ENCODE peak calls at places on chromosomes 5 and 9, in five cellular contexts. L is activated naive CD4-positive, alpha-beta T cell treated with Interleukin-2 at 50 U/mL for 16 hours; W is SK-N-DZ; F is iris pigment epithelial cell; Y is posterior vena cava. B is an unnamed sample.

GRCh38 chr9:31597977-31598376 is 786.5 kb upstream of the ACO1 start:
- DNase-seq in L (no peak), W (no peak), F (peak), Y (no peak), B (no peak)

GRCh38 chr5:53262348-53262970 is 152.9 kb upstream of the MOCS2 start:
- DNase-seq in L (no peak), W (no peak), F (peak), Y (no peak), B (no peak)

GRCh38 chr9:132744881-132745761 is 74.9 kb downstream of the GTF3C4 start:
- DNase-seq in L (no peak), W (no peak), F (no peak), Y (peak), B (no peak)

GRCh38 chr5:375336-375920 is 53.9 kb downstream of the AHRR start:
- DNase-seq in L (no peak), W (no peak), F (no peak), Y (peak), B (peak)

GRCh38 chr9:126705767-126706697 is 92.3 kb downstream of the LMX1B start:
- DNase-seq in L (peak), W (peak), F (peak), Y (peak), B (peak)

GRCh38 chr5:62308439-62308838 is 2.4 kb downstream of the KIF2A start:
- DNase-seq in L (no peak), W (no peak), F (peak), Y (no peak), B (no peak)

GRCh38 chr5:113043491-113043931 is 66.9 kb downstream of the DCP2 start:
- DNase-seq in L (no peak), W (peak), F (no peak), Y (no peak), B (no peak)

GRCh38 chr5:61019642-61020041 is 74.6 kb downstream of the NDUFAF2 start:
- DNase-seq in L (no peak), W (no peak), F (peak), Y (no peak), B (no peak)

GRCh38 chr5:173925449-173926071 is 37.4 kb downstream of the CPEB4 start:
- DNase-seq in L (peak), W (peak), F (peak), Y (no peak), B (peak)

GRCh38 chr5:81336528-81336927 is 35.1 kb downstream of the ZCCHC9 start:
- DNase-seq in L (no peak), W (no peak), F (no peak), Y (no peak), B (no peak)

GRCh38 chr5:113336975-113337374 is 97.8 kb downstream of the TSSK1B start:
- DNase-seq in L (no peak), W (peak), F (peak), Y (no peak), B (no peak)

GRCh38 chr9:122056484-122056883 is 36.6 kb downstream of the TTLL11 start:
- DNase-seq in L (no peak), W (no peak), F (peak), Y (no peak), B (no peak)

GRCh38 chr5:78771260-78772240 is 123.0 kb upstream of the LHFPL2 start:
- DNase-seq in L (no peak), W (no peak), F (no peak), Y (no peak), B (no peak)

GRCh38 chr5:39284552-39284951 is 65.2 kb upstream of the FYB1 start:
- DNase-seq in L (no peak), W (no peak), F (no peak), Y (no peak), B (no peak)

GRCh38 chr5:138635268-138635667 is 60.1 kb upstream of the HSPA9 start:
- DNase-seq in L (no peak), W (no peak), F (no peak), Y (no peak), B (no peak)

GRCh38 chr9:33708441-33708840 is 86.9 kb upstream of the PRSS3 start:
- DNase-seq in L (no peak), W (no peak), F (no peak), Y (no peak), B (no peak)

GRCh38 chr5:142749321-142749720 is 20.9 kb upstream of the ARHGAP26 start:
- DNase-seq in L (no peak), W (no peak), F (peak), Y (no peak), B (no peak)

GRCh38 chr5:157828949-157829639 is 29.9 kb downstream of the CLINT1 start:
- DNase-seq in L (no peak), W (no peak), F (peak), Y (no peak), B (no peak)

GRCh38 chr9:113577525-113578261 is 114.2 kb downstream of the RGS3 start:
- DNase-seq in L (no peak), W (no peak), F (peak), Y (peak), B (no peak)

GRCh38 chr5:643811-644271 is 31.7 kb downstream of the CEP72 start:
- DNase-seq in L (no peak), W (no peak), F (no peak), Y (peak), B (no peak)

GRCh38 chr9:116800885-116801284 is 113.8 kb downstream of the TRIM32 start:
- DNase-seq in L (no peak), W (no peak), F (no peak), Y (no peak), B (no peak)

GRCh38 chr9:76534031-76534430 is 75.0 kb downstream of the GCNT1 start:
- DNase-seq in L (no peak), W (no peak), F (peak), Y (no peak), B (no peak)

GRCh38 chr5:123705741-123706140 is 193.8 kb downstream of the CSNK1G3 start:
- DNase-seq in L (no peak), W (no peak), F (peak), Y (no peak), B (no peak)

GRCh38 chr5:173909205-173909604 is 21.1 kb downstream of the CPEB4 start:
- DNase-seq in L (no peak), W (no peak), F (no peak), Y (no peak), B (no peak)

GRCh38 chr9:30239875-30240274 is 2144.6 kb upstream of the ACO1 start:
- DNase-seq in L (no peak), W (no peak), F (no peak), Y (no peak), B (no peak)

GRCh38 chr9:131656356-131657030 is 83.4 kb downstream of the RAPGEF1 start:
- DNase-seq in L (peak), W (no peak), F (no peak), Y (peak), B (peak)

GRCh38 chr5:149426931-149427330 is 47.8 kb upstream of the IL17B start:
- DNase-seq in L (no peak), W (no peak), F (peak), Y (no peak), B (no peak)

GRCh38 chr9:1151691-1152090 is 101.5 kb downstream of the DMRT2 start:
- DNase-seq in L (no peak), W (no peak), F (no peak), Y (no peak), B (no peak)

GRCh38 chr9:129175825-129176633 is 2.0 kb downstream of the IER5L start:
- DNase-seq in L (peak), W (peak), F (peak), Y (peak), B (peak)